ENCODE peak calls at places on chromosomes 4 and X, in ten cellular contexts. J, K, S, C, E, Q, T, B, L and M are unnamed samples.

GRCh38 chr4:133483600-133484246 is 334.6 kb downstream of the PCDH10 start:
- DNase-seq in J (no peak), K (no peak), S (no peak), C (peak), E (no peak), Q (peak), T (no peak), B (no peak), L (no peak), M (no peak)

GRCh38 chrX:68697036-68697435 is 49.6 kb downstream of the STARD8 start:
- DNase-seq in J (no peak), K (no peak), S (no peak), C (no peak), E (no peak), Q (no peak), T (no peak), B (no peak), L (no peak), M (no peak)

GRCh38 chr4:148312996-148313490 is 129.2 kb downstream of the NR3C2 start:
- DNase-seq in J (no peak), K (no peak), S (no peak), C (peak), E (no peak), Q (no peak), T (no peak), B (no peak), L (no peak), M (no peak)

GRCh38 chr4:119116925-119117900 is 18.4 kb upstream of the MYOZ2 start:
- DNase-seq in J (no peak), K (no peak), S (no peak), C (no peak), E (no peak), Q (no peak), T (no peak), B (no peak), L (no peak), M (no peak)

GRCh38 chr4:185004562-185005208 is 13.6 kb upstream of the HELT start:
- DNase-seq in J (no peak), K (no peak), S (peak), C (no peak), E (peak), Q (no peak), T (no peak), B (peak), L (peak), M (no peak)

GRCh38 chr4:184474261-184475095 is at the start of gene IRF2:
- DNase-seq in J (peak), K (peak), S (peak), C (peak), E (peak), Q (peak), T (peak), B (peak), L (peak), M (no peak)

GRCh38 chrX:54530358-54530900 is 410 bp downstream of the GNL3L start:
- DNase-seq in J (no peak), K (no peak), S (no peak), C (no peak), E (no peak), Q (no peak), T (no peak), B (no peak), L (no peak), M (no peak)

GRCh38 chr4:102564399-102564921 is 63.3 kb downstream of the NFKB1 start:
- DNase-seq in J (no peak), K (no peak), S (no peak), C (peak), E (no peak), Q (peak), T (no peak), B (no peak), L (no peak), M (no peak)

GRCh38 chr4:1381181-1381621 is 25.0 kb downstream of the NKX1-1 start:
- DNase-seq in J (no peak), K (no peak), S (no peak), C (no peak), E (no peak), Q (no peak), T (no peak), B (peak), L (no peak), M (no peak)

GRCh38 chrX:47158131-47158530 is 13.1 kb downstream of the RBM10 start:
- DNase-seq in J (no peak), K (no peak), S (peak), C (no peak), E (no peak), Q (no peak), T (no peak), B (no peak), L (no peak), M (peak)

GRCh38 chr4:73481356-73481755 is at the start of gene AFM:
- DNase-seq in J (no peak), K (no peak), S (no peak), C (no peak), E (no peak), Q (no peak), T (no peak), B (no peak), L (no peak), M (no peak)

GRCh38 chr4:115042496-115042895 is 70.9 kb downstream of the NDST4 start:
- DNase-seq in J (no peak), K (no peak), S (peak), C (no peak), E (no peak), Q (no peak), T (no peak), B (no peak), L (no peak), M (no peak)
- TF ChIP-seq CTCF in J (no peak), K (no peak), S (peak), C (no peak), E (no peak), Q (no peak), T (no peak), B (peak), L (no peak), M (no peak)

DNA sequence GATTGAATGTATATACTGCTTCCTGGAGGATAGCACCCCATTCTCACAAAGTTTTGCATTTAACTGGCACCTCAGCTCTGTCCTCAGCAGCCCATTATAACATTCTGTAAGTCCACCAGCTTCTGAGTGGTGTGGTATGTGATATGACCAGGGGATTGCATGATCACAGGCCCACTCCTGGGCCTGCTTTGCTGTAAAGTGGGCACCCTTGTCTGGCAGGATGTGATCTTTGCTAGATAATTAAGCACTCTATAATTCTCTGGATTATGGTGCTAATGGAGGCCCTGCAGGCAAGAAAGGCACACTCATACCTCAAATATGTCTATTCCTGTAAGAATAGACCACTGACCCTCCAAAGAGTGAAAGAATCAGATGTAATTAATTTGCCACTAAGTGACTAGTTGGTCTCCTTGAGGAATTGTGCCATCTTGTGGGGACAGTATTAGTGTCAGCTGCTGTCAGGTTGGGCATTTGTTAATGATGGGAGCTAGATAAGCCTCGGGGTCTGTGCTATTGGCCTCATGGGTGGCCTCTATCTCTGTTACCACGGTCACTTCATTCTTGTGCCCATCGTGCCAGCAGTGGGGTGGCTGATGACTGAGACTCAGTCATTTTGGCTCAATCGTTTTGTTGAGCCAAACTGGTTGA is 2.2 kb upstream of the CFI start:
- DNase-seq in J (no peak), K (no peak), S (peak), C (peak), E (no peak), Q (peak), T (no peak), B (no peak), L (peak), M (no peak)
- TF ChIP-seq CTCF in J (no peak), K (peak), S (no peak), C (peak), E (no peak), Q (peak), T (peak), B (peak), L (peak), M (no peak)

GRCh38 chrX:15127010-15127409 is 142.9 kb downstream of the ASB9 start:
- DNase-seq in J (no peak), K (no peak), S (no peak), C (peak), E (no peak), Q (no peak), T (no peak), B (no peak), L (no peak), M (no peak)
- TF ChIP-seq CTCF in J (no peak), K (no peak), S (no peak), C (peak), E (no peak), Q (no peak), T (no peak), B (no peak), L (no peak), M (no peak)

GRCh38 chrX:136710324-136710951 is 62.5 kb downstream of the CD40LG start:
- DNase-seq in J (no peak), K (no peak), S (no peak), C (no peak), E (no peak), Q (no peak), T (no peak), B (no peak), L (no peak), M (no peak)
- TF ChIP-seq CTCF in J (no peak), K (no peak), S (no peak), C (no peak), E (no peak), Q (no peak), T (no peak), B (no peak), L (no peak), M (no peak)